ENCODE peak calls at places on chromosomes 16 and 17, in five cellular contexts. A is GM23248, V is NCI-H2081, L is lower lobe of right lung, B is HEK293T. Y is an unnamed sample.

GRCh38 chr16:27618611-27619380 is 68.9 kb downstream of the KATNIP start:
- DNase-seq in V (no peak), B (no peak), L (no peak), A (no peak), Y (no peak)

GRCh38 chr16:53773150-53773846 is 69.3 kb downstream of the FTO start:
- DNase-seq in L (no peak), A (peak), B (peak), V (peak), Y (no peak)

GRCh38 chr17:81517339-81518112 is 4.9 kb upstream of the ACTG1 start:
- DNase-seq in B (no peak), L (peak), V (no peak), A (peak), Y (peak)

GRCh38 chr17:47225436-47225858 is 16.3 kb downstream of the MYL4 start:
- DNase-seq in L (no peak), V (no peak), A (peak), B (no peak), Y (no peak)

GRCh38 chr17:30969989-30970680 is 704 bp upstream of the RNF135 start:
- DNase-seq in A (peak), V (no peak), B (no peak), L (no peak), Y (peak)

GRCh38 chr16:17404903-17405691 is 65.7 kb downstream of the XYLT1 start:
- DNase-seq in B (no peak), V (no peak), A (peak), L (peak), Y (peak)

GRCh38 chr17:11935734-11936406 is 61.4 kb downstream of the ZNF18 start:
- DNase-seq in A (peak), B (peak), L (no peak), V (peak), Y (no peak)

GRCh38 chr17:64216030-64216384 is 47.1 kb downstream of the TEX2 start:
- DNase-seq in V (no peak), B (no peak), L (no peak), A (peak), Y (no peak)

GRCh38 chr17:46894476-46895151 is 28.3 kb upstream of the GOSR2 start:
- DNase-seq in B (no peak), V (no peak), L (no peak), A (no peak), Y (no peak)

GRCh38 chr17:42182927-42183734 is 2.1 kb downstream of the HCRT start:
- DNase-seq in B (no peak), L (no peak), A (peak), V (no peak), Y (no peak)

GRCh38 chr16:79036541-79036940 is 564.0 kb downstream of the MAF start:
- DNase-seq in V (no peak), L (no peak), B (no peak), A (no peak), Y (no peak)

GRCh38 chr16:49470550-49470949 is 96.9 kb downstream of the C16orf78 start:
- DNase-seq in V (no peak), B (no peak), A (no peak), L (peak), Y (no peak)

GRCh38 chr16:2692251-2692947 is 10.1 kb downstream of the KCTD5 start:
- DNase-seq in B (no peak), A (no peak), V (no peak), L (no peak), Y (peak)

GRCh38 chr17:83008526-83008925 is 70.9 kb upstream of the METRNL start:
- DNase-seq in L (no peak), V (no peak), B (no peak), A (no peak), Y (no peak)

GRCh38 chr16:67884684-67885083 is at the start of gene NRN1L:
- DNase-seq in B (peak), L (peak), A (peak), V (peak), Y (peak)

GRCh38 chr17:73491648-73492047 is 152.6 kb downstream of the SDK2 start:
- DNase-seq in L (no peak), V (no peak), A (no peak), B (no peak), Y (no peak)

GRCh38 chr17:43673516-43674323 is 12.0 kb upstream of the MEOX1 start:
- DNase-seq in A (peak), L (peak), B (peak), V (peak), Y (peak)